ENCODE peak calls at places on chromosomes 6 and 20, in five cellular contexts. One of them, this sample, is unnamed.

GRCh38 chr6:57040011-57040410 is 6.5 kb upstream of the KIAA1586 start:
- DNase-seq in fibroblast of mammary gland: peak
- DNase-seq in uterus: no peak
- DNase-seq in psoas muscle: no peak
- DNase-seq in testis: no peak
- DNase-seq in this sample: no peak

GRCh38 chr6:80003841-80004198 is 629 bp upstream of the TTK start:
- DNase-seq in testis: peak
- DNase-seq in psoas muscle: no peak
- DNase-seq in uterus: no peak
- DNase-seq in fibroblast of mammary gland: no peak
- DNase-seq in this sample: no peak

GRCh38 chr6:73710470-73710869 is 14.5 kb downstream of the CD109 start:
- DNase-seq in fibroblast of mammary gland: peak
- DNase-seq in psoas muscle: no peak
- DNase-seq in uterus: peak
- DNase-seq in testis: no peak
- DNase-seq in this sample: no peak

GRCh38 chr6:154604120-154604519 is 93.6 kb upstream of the CNKSR3 start:
- DNase-seq in uterus: no peak
- DNase-seq in testis: no peak
- DNase-seq in fibroblast of mammary gland: no peak
- DNase-seq in psoas muscle: no peak
- DNase-seq in this sample: no peak

GRCh38 chr20:45456632-45457031 is 12.9 kb upstream of the WFDC2 start:
- DNase-seq in psoas muscle: no peak
- DNase-seq in fibroblast of mammary gland: peak
- DNase-seq in testis: peak
- DNase-seq in uterus: no peak
- DNase-seq in this sample: no peak

GRCh38 chr6:2129076-2129695 is 116.2 kb downstream of the GMDS start:
- DNase-seq in testis: no peak
- DNase-seq in psoas muscle: no peak
- DNase-seq in uterus: no peak
- DNase-seq in fibroblast of mammary gland: no peak
- DNase-seq in this sample: no peak

GRCh38 chr6:46772038-46772437 is 21.2 kb upstream of the MEP1A start:
- DNase-seq in uterus: no peak
- DNase-seq in psoas muscle: no peak
- DNase-seq in fibroblast of mammary gland: no peak
- DNase-seq in testis: no peak
- DNase-seq in this sample: no peak

GRCh38 chr20:3815703-3816315 is 4.5 kb upstream of the AP5S1 start:
- DNase-seq in psoas muscle: no peak
- DNase-seq in testis: no peak
- DNase-seq in fibroblast of mammary gland: no peak
- DNase-seq in uterus: no peak
- DNase-seq in this sample: no peak

GRCh38 chr6:122649701-122650100 is 39.5 kb downstream of the PKIB start:
- DNase-seq in psoas muscle: no peak
- DNase-seq in testis: no peak
- DNase-seq in uterus: no peak
- DNase-seq in fibroblast of mammary gland: peak
- DNase-seq in this sample: no peak

GRCh38 chr6:81752084-81752968 is at the start of gene TENT5A:
- DNase-seq in testis: peak
- DNase-seq in fibroblast of mammary gland: peak
- DNase-seq in psoas muscle: peak
- DNase-seq in uterus: peak
- DNase-seq in this sample: peak

GRCh38 chr6:150775804-150776203 is 89.7 kb upstream of the MTHFD1L start:
- DNase-seq in psoas muscle: no peak
- DNase-seq in fibroblast of mammary gland: no peak
- DNase-seq in testis: peak
- DNase-seq in uterus: no peak
- DNase-seq in this sample: no peak

GRCh38 chr6:48068326-48069191 is 42.4 kb downstream of the PTCHD4 start:
- DNase-seq in testis: no peak
- DNase-seq in fibroblast of mammary gland: peak
- DNase-seq in psoas muscle: peak
- DNase-seq in uterus: no peak
- DNase-seq in this sample: no peak

GRCh38 chr6:73513496-73513854 is 7.4 kb downstream of the EEF1A1 start:
- DNase-seq in uterus: no peak
- DNase-seq in testis: no peak
- DNase-seq in psoas muscle: no peak
- DNase-seq in fibroblast of mammary gland: peak
- DNase-seq in this sample: no peak

GRCh38 chr6:44222987-44223470 is 366 bp upstream of the SLC29A1 start:
- DNase-seq in fibroblast of mammary gland: no peak
- DNase-seq in testis: no peak
- DNase-seq in uterus: no peak
- DNase-seq in psoas muscle: no peak
- DNase-seq in this sample: no peak

GRCh38 chr20:25750220-25750764 is 53.6 kb upstream of the ZNF337 start:
- DNase-seq in psoas muscle: no peak
- DNase-seq in fibroblast of mammary gland: no peak
- DNase-seq in testis: no peak
- DNase-seq in uterus: no peak
- DNase-seq in this sample: no peak
- H3K4me3 ChIP-seq in psoas muscle: peak
- H3K4me3 ChIP-seq in fibroblast of mammary gland: no peak
- H3K4me3 ChIP-seq in testis: peak
- H3K4me3 ChIP-seq in uterus: peak
- H3K4me3 ChIP-seq in this sample: peak

GRCh38 chr6:83539678-83540077 is 27.3 kb downstream of the PRSS35 start:
- DNase-seq in testis: no peak
- DNase-seq in uterus: no peak
- DNase-seq in psoas muscle: no peak
- DNase-seq in fibroblast of mammary gland: no peak
- DNase-seq in this sample: no peak

GRCh38 chr6:83536647-83537589 is 24.6 kb downstream of the PRSS35 start:
- DNase-seq in fibroblast of mammary gland: no peak
- DNase-seq in testis: no peak
- DNase-seq in uterus: no peak
- DNase-seq in psoas muscle: no peak
- DNase-seq in this sample: no peak

GRCh38 chr6:83536034-83536646 is 23.8 kb downstream of the PRSS35 start:
- DNase-seq in psoas muscle: no peak
- DNase-seq in fibroblast of mammary gland: peak
- DNase-seq in testis: peak
- DNase-seq in uterus: no peak
- DNase-seq in this sample: no peak
- TF ChIP-seq CTCF in psoas muscle: peak
- TF ChIP-seq CTCF in fibroblast of mammary gland: peak
- TF ChIP-seq CTCF in testis: no peak
- TF ChIP-seq CTCF in uterus: peak
- TF ChIP-seq CTCF in this sample: peak

GRCh38 chr6:304833-305370 is 12.6 kb downstream of the DUSP22 start:
- DNase-seq in uterus: no peak
- DNase-seq in testis: no peak
- DNase-seq in fibroblast of mammary gland: no peak
- DNase-seq in psoas muscle: no peak
- DNase-seq in this sample: no peak
- H3K4me3 ChIP-seq in uterus: no peak
- H3K4me3 ChIP-seq in testis: no peak
- H3K4me3 ChIP-seq in fibroblast of mammary gland: no peak
- H3K4me3 ChIP-seq in psoas muscle: no peak
- H3K4me3 ChIP-seq in this sample: no peak

DNA sequence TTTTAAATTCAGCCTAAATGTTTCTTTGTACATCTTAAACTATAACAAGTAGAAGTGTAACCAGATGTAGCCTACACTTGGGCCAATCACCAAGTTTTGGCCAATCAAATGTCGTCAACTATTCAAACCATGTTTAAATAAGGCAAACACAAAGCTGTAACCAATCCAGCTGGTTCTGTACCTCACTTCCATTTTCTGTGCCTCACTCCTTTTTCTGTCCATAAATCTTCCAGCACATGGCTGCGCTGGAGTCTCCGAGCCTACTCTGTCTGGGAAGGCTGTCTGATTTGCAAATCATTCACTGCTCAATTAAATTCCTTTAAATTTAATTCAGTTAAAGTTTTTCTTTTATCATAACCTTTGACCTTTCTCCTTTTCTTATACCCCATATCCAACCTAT is 7.7 kb upstream of the AHI1 start:
- DNase-seq in uterus: no peak
- DNase-seq in psoas muscle: no peak
- DNase-seq in testis: no peak
- DNase-seq in fibroblast of mammary gland: no peak
- DNase-seq in this sample: no peak
- TF ChIP-seq CTCF in uterus: no peak
- TF ChIP-seq CTCF in psoas muscle: no peak
- TF ChIP-seq CTCF in testis: no peak
- TF ChIP-seq CTCF in fibroblast of mammary gland: no peak
- TF ChIP-seq CTCF in this sample: no peak

GRCh38 chr6:139133272-139133671 is 1.6 kb upstream of the HECA start:
- DNase-seq in fibroblast of mammary gland: no peak
- DNase-seq in psoas muscle: no peak
- DNase-seq in testis: peak
- DNase-seq in uterus: no peak
- DNase-seq in this sample: no peak

GRCh38 chr6:139135578-139136545 is 982 bp downstream of the HECA start:
- DNase-seq in psoas muscle: peak
- DNase-seq in fibroblast of mammary gland: no peak
- DNase-seq in testis: peak
- DNase-seq in uterus: peak
- DNase-seq in this sample: peak

GRCh38 chr6:139134817-139135577 is at the start of gene HECA:
- DNase-seq in testis: peak
- DNase-seq in psoas muscle: peak
- DNase-seq in fibroblast of mammary gland: peak
- DNase-seq in uterus: peak
- DNase-seq in this sample: peak

GRCh38 chr6:139133733-139134360 is 1.0 kb upstream of the HECA start:
- DNase-seq in psoas muscle: no peak
- DNase-seq in testis: no peak
- DNase-seq in fibroblast of mammary gland: no peak
- DNase-seq in uterus: no peak
- DNase-seq in this sample: no peak

GRCh38 chr6:139137716-139138115 is 2.8 kb downstream of the HECA start:
- DNase-seq in testis: no peak
- DNase-seq in fibroblast of mammary gland: peak
- DNase-seq in uterus: no peak
- DNase-seq in psoas muscle: no peak
- DNase-seq in this sample: no peak
- H3K4me3 ChIP-seq in testis: no peak
- H3K4me3 ChIP-seq in fibroblast of mammary gland: no peak
- H3K4me3 ChIP-seq in uterus: peak
- H3K4me3 ChIP-seq in psoas muscle: peak
- H3K4me3 ChIP-seq in this sample: peak

DNA sequence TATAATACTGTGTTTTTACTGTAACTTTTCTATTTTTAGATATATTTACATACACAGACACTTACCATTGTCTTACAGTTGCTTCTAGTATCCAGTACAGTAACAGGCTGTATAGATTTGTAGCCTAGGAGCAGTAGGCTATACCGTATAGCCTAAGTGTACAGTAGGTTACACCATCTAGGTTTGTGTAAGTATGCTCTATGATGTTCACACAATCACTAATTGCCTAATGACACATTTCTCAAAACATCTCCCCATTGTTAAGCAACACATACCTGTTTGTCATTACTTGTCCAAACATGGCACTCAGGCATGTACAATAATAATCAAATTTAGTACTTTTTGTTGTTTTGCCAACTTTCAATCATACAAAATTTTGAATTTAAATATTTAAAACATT is 757.3 kb downstream of the DOK5 start:
- DNase-seq in fibroblast of mammary gland: no peak
- DNase-seq in psoas muscle: no peak
- DNase-seq in uterus: no peak
- DNase-seq in testis: no peak
- DNase-seq in this sample: no peak
- TF ChIP-seq CTCF in fibroblast of mammary gland: no peak
- TF ChIP-seq CTCF in psoas muscle: no peak
- TF ChIP-seq CTCF in uterus: no peak
- TF ChIP-seq CTCF in testis: no peak
- TF ChIP-seq CTCF in this sample: no peak

GRCh38 chr6:148502773-148503135 is 160.1 kb downstream of the SASH1 start:
- DNase-seq in testis: no peak
- DNase-seq in fibroblast of mammary gland: no peak
- DNase-seq in psoas muscle: no peak
- DNase-seq in uterus: no peak
- DNase-seq in this sample: no peak

GRCh38 chr6:148497717-148498116 is 155.1 kb downstream of the SASH1 start:
- DNase-seq in fibroblast of mammary gland: peak
- DNase-seq in testis: no peak
- DNase-seq in uterus: no peak
- DNase-seq in psoas muscle: no peak
- DNase-seq in this sample: no peak

GRCh38 chr6:148501178-148501590 is 158.5 kb downstream of the SASH1 start:
- DNase-seq in fibroblast of mammary gland: peak
- DNase-seq in testis: peak
- DNase-seq in uterus: peak
- DNase-seq in psoas muscle: peak
- DNase-seq in this sample: peak

GRCh38 chr6:148500402-148500801 is 157.8 kb downstream of the SASH1 start:
- DNase-seq in uterus: no peak
- DNase-seq in fibroblast of mammary gland: no peak
- DNase-seq in testis: peak
- DNase-seq in psoas muscle: no peak
- DNase-seq in this sample: no peak

GRCh38 chr6:148502083-148502772 is 159.6 kb downstream of the SASH1 start:
- DNase-seq in testis: peak
- DNase-seq in fibroblast of mammary gland: peak
- DNase-seq in uterus: peak
- DNase-seq in psoas muscle: peak
- DNase-seq in this sample: no peak
- H3K4me3 ChIP-seq in testis: no peak
- H3K4me3 ChIP-seq in fibroblast of mammary gland: no peak
- H3K4me3 ChIP-seq in uterus: no peak
- H3K4me3 ChIP-seq in psoas muscle: peak
- H3K4me3 ChIP-seq in this sample: no peak

DNA sequence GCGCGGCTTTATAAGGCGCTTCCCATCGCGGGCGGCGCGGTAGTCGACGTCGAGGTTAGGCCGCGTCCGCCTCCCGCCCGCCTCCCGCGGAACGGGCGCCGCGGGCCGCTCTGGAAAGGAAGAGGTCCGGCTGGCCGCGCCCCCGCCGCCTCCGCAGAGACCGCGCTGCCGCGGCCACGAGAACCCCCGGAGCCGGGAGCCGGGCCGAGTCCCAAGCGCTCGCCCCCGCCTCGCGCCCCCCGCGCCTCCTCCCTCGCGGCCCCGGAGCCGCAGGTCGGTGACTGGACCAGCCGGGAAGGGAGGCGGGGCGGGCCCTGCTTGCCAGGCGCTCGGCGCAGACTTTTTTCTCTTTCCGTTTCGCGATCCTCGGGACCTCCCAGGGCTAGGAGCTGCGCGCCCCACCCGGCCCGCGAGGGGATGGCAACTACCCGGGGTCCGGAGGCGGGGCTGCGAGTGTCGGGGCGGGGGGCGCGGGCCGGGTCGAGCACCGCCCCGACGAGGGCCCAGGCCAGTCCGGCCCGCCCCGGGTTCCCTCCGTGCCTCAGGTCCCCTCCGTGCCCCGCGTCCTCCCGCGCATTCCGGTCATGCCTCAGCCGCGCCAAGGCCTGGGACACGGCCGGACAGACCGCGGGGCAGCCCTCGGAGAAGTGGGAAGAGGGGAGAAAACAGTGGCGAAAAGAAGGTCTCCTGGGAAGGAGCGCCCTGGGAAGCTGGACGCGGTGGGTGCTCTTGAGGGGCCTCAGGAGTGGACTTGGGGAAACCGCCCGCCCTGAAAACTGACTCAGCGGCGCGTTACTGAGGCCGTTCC is 421 bp upstream of the PXDC1 start:
- DNase-seq in psoas muscle: peak
- DNase-seq in testis: peak
- DNase-seq in uterus: peak
- DNase-seq in fibroblast of mammary gland: peak
- DNase-seq in this sample: peak
- TF ChIP-seq CTCF in psoas muscle: peak
- TF ChIP-seq CTCF in testis: peak
- TF ChIP-seq CTCF in uterus: peak
- TF ChIP-seq CTCF in fibroblast of mammary gland: peak
- TF ChIP-seq CTCF in this sample: peak